ENCODE peak calls at places on chromosome 13, in nine cellular contexts. One of them, this sample, is unnamed.
A peak's percentile ranks its signal among the peaks of the same experiment; 100 is the strongest.

GRCh38 chr13:59846845-59847620 is 316.7 kb downstream of the DIAPH3 start:
- DNase-seq in tibial nerve: no peak
- DNase-seq in lung: no peak
- DNase-seq in heart right ventricle: no peak
- DNase-seq in fibroblast of villous mesenchyme: peak; percentile 14
- DNase-seq in cardiac muscle cell: no peak
- DNase-seq in lower lobe of right lung: no peak
- DNase-seq in cardiac fibroblast: no peak
- DNase-seq in AG10803: no peak
- DNase-seq in this sample: no peak

GRCh38 chr13:73656863-73657262 is 477.3 kb downstream of the KLF12 start:
- DNase-seq in tibial nerve: no peak
- DNase-seq in lung: no peak
- DNase-seq in heart right ventricle: no peak
- DNase-seq in fibroblast of villous mesenchyme: no peak
- DNase-seq in cardiac muscle cell: no peak
- DNase-seq in lower lobe of right lung: no peak
- DNase-seq in cardiac fibroblast: no peak
- DNase-seq in AG10803: no peak
- DNase-seq in this sample: peak; percentile 21

GRCh38 chr13:45206340-45206739 is 5.5 kb upstream of the KCTD4 start:
- DNase-seq in tibial nerve: no peak
- DNase-seq in lung: no peak
- DNase-seq in heart right ventricle: no peak
- DNase-seq in fibroblast of villous mesenchyme: peak; percentile 78
- DNase-seq in cardiac muscle cell: no peak
- DNase-seq in lower lobe of right lung: no peak
- DNase-seq in cardiac fibroblast: peak; percentile 84
- DNase-seq in AG10803: peak; percentile 93
- DNase-seq in this sample: peak; percentile 92

GRCh38 chr13:50017819-50018218 is 2.6 kb downstream of the KCNRG start:
- DNase-seq in tibial nerve: no peak
- DNase-seq in lung: no peak
- DNase-seq in heart right ventricle: no peak
- DNase-seq in fibroblast of villous mesenchyme: no peak
- DNase-seq in cardiac muscle cell: peak; percentile 35
- DNase-seq in lower lobe of right lung: no peak
- DNase-seq in cardiac fibroblast: no peak
- DNase-seq in AG10803: no peak
- DNase-seq in this sample: no peak

GRCh38 chr13:50222569-50223332 is 207.5 kb downstream of the KCNRG start:
- DNase-seq in tibial nerve: peak; percentile 76
- DNase-seq in lung: peak; percentile 58
- DNase-seq in heart right ventricle: peak; percentile 37
- DNase-seq in fibroblast of villous mesenchyme: peak; percentile 90
- DNase-seq in cardiac muscle cell: no peak
- DNase-seq in lower lobe of right lung: peak; percentile 81
- DNase-seq in cardiac fibroblast: peak; percentile 86
- DNase-seq in AG10803: peak; percentile 95
- DNase-seq in this sample: peak; percentile 95

GRCh38 chr13:34139660-34140059 is 321.7 kb downstream of the RFC3 start:
- DNase-seq in tibial nerve: no peak
- DNase-seq in lung: no peak
- DNase-seq in heart right ventricle: no peak
- DNase-seq in fibroblast of villous mesenchyme: no peak
- DNase-seq in cardiac muscle cell: no peak
- DNase-seq in lower lobe of right lung: no peak
- DNase-seq in cardiac fibroblast: no peak
- DNase-seq in AG10803: no peak
- DNase-seq in this sample: no peak

GRCh38 chr13:51576754-51577153 is 7.5 kb upstream of the WDFY2 start:
- DNase-seq in tibial nerve: no peak
- DNase-seq in lung: no peak
- DNase-seq in heart right ventricle: no peak
- DNase-seq in fibroblast of villous mesenchyme: no peak
- DNase-seq in cardiac muscle cell: no peak
- DNase-seq in lower lobe of right lung: no peak
- DNase-seq in cardiac fibroblast: no peak
- DNase-seq in AG10803: no peak
- DNase-seq in this sample: no peak

GRCh38 chr13:75310005-75310580 is 171.9 kb downstream of the TBC1D4 start:
- DNase-seq in tibial nerve: no peak
- DNase-seq in lung: no peak
- DNase-seq in heart right ventricle: no peak
- DNase-seq in fibroblast of villous mesenchyme: no peak
- DNase-seq in cardiac muscle cell: no peak
- DNase-seq in lower lobe of right lung: no peak
- DNase-seq in cardiac fibroblast: no peak
- DNase-seq in AG10803: no peak
- DNase-seq in this sample: no peak

GRCh38 chr13:92843549-92843948 is 383.1 kb upstream of the GPC6 start:
- DNase-seq in tibial nerve: no peak
- DNase-seq in lung: no peak
- DNase-seq in heart right ventricle: no peak
- DNase-seq in fibroblast of villous mesenchyme: peak; percentile 25
- DNase-seq in cardiac muscle cell: no peak
- DNase-seq in lower lobe of right lung: no peak
- DNase-seq in cardiac fibroblast: peak; percentile 73
- DNase-seq in AG10803: peak; percentile 80
- DNase-seq in this sample: peak; percentile 81

GRCh38 chr13:18628428-18628827 is 553.2 kb downstream of the TUBA3C start:
- DNase-seq in tibial nerve: no peak
- DNase-seq in lung: no peak
- DNase-seq in heart right ventricle: no peak
- DNase-seq in fibroblast of villous mesenchyme: no peak
- DNase-seq in cardiac muscle cell: no peak
- DNase-seq in lower lobe of right lung: no peak
- DNase-seq in cardiac fibroblast: no peak
- DNase-seq in AG10803: no peak
- DNase-seq in this sample: no peak

GRCh38 chr13:92716749-92717148 is 509.9 kb upstream of the GPC6 start:
- DNase-seq in tibial nerve: peak; percentile 5
- DNase-seq in lung: no peak
- DNase-seq in heart right ventricle: no peak
- DNase-seq in fibroblast of villous mesenchyme: peak; percentile 8
- DNase-seq in cardiac muscle cell: no peak
- DNase-seq in lower lobe of right lung: no peak
- DNase-seq in cardiac fibroblast: peak; percentile 45
- DNase-seq in AG10803: peak; percentile 16
- DNase-seq in this sample: peak; percentile 28

GRCh38 chr13:50990540-50991506 is 81.2 kb downstream of the RNASEH2B start:
- DNase-seq in tibial nerve: peak; percentile 69
- DNase-seq in lung: no peak
- DNase-seq in heart right ventricle: peak; percentile 32
- DNase-seq in fibroblast of villous mesenchyme: peak; percentile 76
- DNase-seq in cardiac muscle cell: peak; percentile 50
- DNase-seq in lower lobe of right lung: no peak
- DNase-seq in cardiac fibroblast: peak; percentile 72
- DNase-seq in AG10803: peak; percentile 71
- DNase-seq in this sample: peak; percentile 73

GRCh38 chr13:50485979-50486935 is 357.2 kb downstream of the DLEU7 start:
- DNase-seq in tibial nerve: no peak
- DNase-seq in lung: no peak
- DNase-seq in heart right ventricle: no peak
- DNase-seq in fibroblast of villous mesenchyme: no peak
- DNase-seq in cardiac muscle cell: peak; percentile 9
- DNase-seq in lower lobe of right lung: no peak
- DNase-seq in cardiac fibroblast: peak; percentile 66
- DNase-seq in AG10803: peak; percentile 37
- DNase-seq in this sample: peak; percentile 72

GRCh38 chr13:105918842-105919741 is 616.4 kb downstream of the EFNB2 start:
- DNase-seq in tibial nerve: no peak
- DNase-seq in lung: no peak
- DNase-seq in heart right ventricle: no peak
- DNase-seq in fibroblast of villous mesenchyme: peak; percentile 76
- DNase-seq in cardiac muscle cell: no peak
- DNase-seq in lower lobe of right lung: no peak
- DNase-seq in cardiac fibroblast: peak; percentile 57
- DNase-seq in AG10803: peak; percentile 13
- DNase-seq in this sample: peak; percentile 83

GRCh38 chr13:46553886-46554855 is 1.2 kb downstream of the LRCH1 start:
- DNase-seq in tibial nerve: peak; percentile 59
- DNase-seq in lung: peak; percentile 70
- DNase-seq in heart right ventricle: peak; percentile 79
- DNase-seq in fibroblast of villous mesenchyme: peak; percentile 97
- DNase-seq in cardiac muscle cell: peak; percentile 84
- DNase-seq in lower lobe of right lung: peak; percentile 82
- DNase-seq in cardiac fibroblast: peak; percentile 87
- DNase-seq in AG10803: peak; percentile 78
- DNase-seq in this sample: peak; percentile 84

GRCh38 chr13:46554971-46555370 is 2.0 kb downstream of the LRCH1 start:
- DNase-seq in tibial nerve: no peak
- DNase-seq in lung: no peak
- DNase-seq in heart right ventricle: no peak
- DNase-seq in fibroblast of villous mesenchyme: peak; percentile 35
- DNase-seq in cardiac muscle cell: no peak
- DNase-seq in lower lobe of right lung: no peak
- DNase-seq in cardiac fibroblast: peak; percentile 29
- DNase-seq in AG10803: peak; percentile 33
- DNase-seq in this sample: peak; percentile 22

GRCh38 chr13:46553521-46553885 is 533 bp downstream of the LRCH1 start:
- DNase-seq in tibial nerve: peak; percentile 16
- DNase-seq in lung: no peak
- DNase-seq in heart right ventricle: no peak
- DNase-seq in fibroblast of villous mesenchyme: no peak
- DNase-seq in cardiac muscle cell: peak; percentile 34
- DNase-seq in lower lobe of right lung: peak; percentile 53
- DNase-seq in cardiac fibroblast: no peak
- DNase-seq in AG10803: no peak
- DNase-seq in this sample: no peak

GRCh38 chr13:46555722-46556121 is 2.8 kb downstream of the LRCH1 start:
- DNase-seq in tibial nerve: no peak
- DNase-seq in lung: no peak
- DNase-seq in heart right ventricle: no peak
- DNase-seq in fibroblast of villous mesenchyme: no peak
- DNase-seq in cardiac muscle cell: no peak
- DNase-seq in lower lobe of right lung: no peak
- DNase-seq in cardiac fibroblast: no peak
- DNase-seq in AG10803: no peak
- DNase-seq in this sample: no peak

GRCh38 chr13:46556380-46556779 is 3.4 kb downstream of the LRCH1 start:
- DNase-seq in tibial nerve: no peak
- DNase-seq in lung: no peak
- DNase-seq in heart right ventricle: no peak
- DNase-seq in fibroblast of villous mesenchyme: no peak
- DNase-seq in cardiac muscle cell: no peak
- DNase-seq in lower lobe of right lung: no peak
- DNase-seq in cardiac fibroblast: no peak
- DNase-seq in AG10803: no peak
- DNase-seq in this sample: no peak
- H3K4me3 ChIP-seq in tibial nerve: no peak overlapping the region
- H3K4me3 ChIP-seq in lung: no peak overlapping the region
- H3K4me3 ChIP-seq in heart right ventricle: no peak overlapping the region
- H3K4me3 ChIP-seq in fibroblast of villous mesenchyme: no peak overlapping the region
- H3K4me3 ChIP-seq in cardiac muscle cell: no peak overlapping the region
- H3K4me3 ChIP-seq in lower lobe of right lung: no peak overlapping the region
- H3K4me3 ChIP-seq in cardiac fibroblast: no peak overlapping the region
- H3K4me3 ChIP-seq in AG10803: no peak overlapping the region
- H3K4me3 ChIP-seq in this sample: no peak overlapping the region

GRCh38 chr13:27954406-27954851 is 14.7 kb downstream of the CDX2 start:
- DNase-seq in tibial nerve: no peak
- DNase-seq in lung: no peak
- DNase-seq in heart right ventricle: no peak
- DNase-seq in fibroblast of villous mesenchyme: peak; percentile 22
- DNase-seq in cardiac muscle cell: no peak
- DNase-seq in lower lobe of right lung: no peak
- DNase-seq in cardiac fibroblast: peak; percentile 19
- DNase-seq in AG10803: peak; percentile 31
- DNase-seq in this sample: no peak

GRCh38 chr13:27952931-27953670 is 16.0 kb downstream of the CDX2 start:
- DNase-seq in tibial nerve: no peak
- DNase-seq in lung: no peak
- DNase-seq in heart right ventricle: no peak
- DNase-seq in fibroblast of villous mesenchyme: no peak
- DNase-seq in cardiac muscle cell: no peak
- DNase-seq in lower lobe of right lung: no peak
- DNase-seq in cardiac fibroblast: no peak
- DNase-seq in AG10803: no peak
- DNase-seq in this sample: no peak

GRCh38 chr13:27955192-27955591 is 13.9 kb downstream of the CDX2 start:
- DNase-seq in tibial nerve: no peak
- DNase-seq in lung: no peak
- DNase-seq in heart right ventricle: no peak
- DNase-seq in fibroblast of villous mesenchyme: no peak
- DNase-seq in cardiac muscle cell: no peak
- DNase-seq in lower lobe of right lung: no peak
- DNase-seq in cardiac fibroblast: no peak
- DNase-seq in AG10803: no peak
- DNase-seq in this sample: no peak

GRCh38 chr13:27956576-27957300 is 12.4 kb downstream of the CDX2 start:
- DNase-seq in tibial nerve: no peak
- DNase-seq in lung: no peak
- DNase-seq in heart right ventricle: no peak
- DNase-seq in fibroblast of villous mesenchyme: no peak
- DNase-seq in cardiac muscle cell: no peak
- DNase-seq in lower lobe of right lung: no peak
- DNase-seq in cardiac fibroblast: no peak
- DNase-seq in AG10803: no peak
- DNase-seq in this sample: no peak

GRCh38 chr13:27953671-27954405 is 15.3 kb downstream of the CDX2 start:
- DNase-seq in tibial nerve: peak; percentile 48
- DNase-seq in lung: peak; percentile 66
- DNase-seq in heart right ventricle: peak; percentile 47
- DNase-seq in fibroblast of villous mesenchyme: peak; percentile 61
- DNase-seq in cardiac muscle cell: peak; percentile 91
- DNase-seq in lower lobe of right lung: peak; percentile 86
- DNase-seq in cardiac fibroblast: peak; percentile 67
- DNase-seq in AG10803: peak; percentile 59
- DNase-seq in this sample: peak; percentile 57
- H3K4me3 ChIP-seq in tibial nerve: peak overlapping the region; percentile 50
- H3K4me3 ChIP-seq in lung: peak overlapping the region; percentile 20
- H3K4me3 ChIP-seq in heart right ventricle: peak overlapping the region; percentile 47
- H3K4me3 ChIP-seq in fibroblast of villous mesenchyme: peak overlapping the region; percentile 44
- H3K4me3 ChIP-seq in cardiac muscle cell: peak overlapping the region; percentile 24
- H3K4me3 ChIP-seq in lower lobe of right lung: peak overlapping the region; percentile 54
- H3K4me3 ChIP-seq in cardiac fibroblast: peak overlapping the region; percentile 37
- H3K4me3 ChIP-seq in AG10803: peak overlapping the region; percentile 53
- H3K4me3 ChIP-seq in this sample: peak overlapping the region; percentile 20

GRCh38 chr13:107210216-107211010 is 642.5 kb upstream of the ARGLU1 start:
- DNase-seq in tibial nerve: no peak
- DNase-seq in lung: no peak
- DNase-seq in heart right ventricle: no peak
- DNase-seq in fibroblast of villous mesenchyme: peak; percentile 67
- DNase-seq in cardiac muscle cell: no peak
- DNase-seq in lower lobe of right lung: no peak
- DNase-seq in cardiac fibroblast: peak; percentile 36
- DNase-seq in AG10803: peak; percentile 51
- DNase-seq in this sample: peak; percentile 4
- H3K4me3 ChIP-seq in tibial nerve: no peak overlapping the region
- H3K4me3 ChIP-seq in lung: no peak overlapping the region
- H3K4me3 ChIP-seq in heart right ventricle: peak overlapping the region; percentile 28
- H3K4me3 ChIP-seq in fibroblast of villous mesenchyme: peak overlapping the region; percentile 17
- H3K4me3 ChIP-seq in cardiac muscle cell: no peak overlapping the region
- H3K4me3 ChIP-seq in lower lobe of right lung: peak overlapping the region; percentile 7
- H3K4me3 ChIP-seq in cardiac fibroblast: no peak overlapping the region
- H3K4me3 ChIP-seq in AG10803: peak overlapping the region; percentile 3
- H3K4me3 ChIP-seq in this sample: no peak overlapping the region

DNA sequence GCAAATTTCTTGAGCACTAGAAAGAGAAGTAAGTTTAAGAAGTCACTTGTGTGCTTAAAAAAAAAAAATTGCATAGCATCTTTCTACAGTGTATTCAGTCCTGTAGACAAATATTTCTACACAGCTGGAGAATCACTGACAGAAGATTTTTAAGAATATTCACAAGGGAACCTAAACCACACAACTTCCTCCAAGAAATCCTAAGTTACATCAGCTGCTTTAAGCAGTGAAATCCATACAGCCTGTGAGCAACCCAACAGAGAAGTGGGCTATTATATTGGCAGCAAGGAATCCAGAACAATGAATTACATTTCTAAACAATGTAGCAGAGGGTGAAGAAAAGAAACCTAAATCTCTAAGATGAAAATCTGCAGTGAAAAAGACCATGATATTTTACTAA is 1.5 kb downstream of the DOCK9 start:
- DNase-seq in tibial nerve: no peak
- DNase-seq in lung: no peak
- DNase-seq in heart right ventricle: no peak
- DNase-seq in fibroblast of villous mesenchyme: peak; percentile 65
- DNase-seq in cardiac muscle cell: no peak
- DNase-seq in lower lobe of right lung: no peak
- DNase-seq in cardiac fibroblast: peak; percentile 51
- DNase-seq in AG10803: peak; percentile 87
- DNase-seq in this sample: peak; percentile 53
- H3K4me3 ChIP-seq in tibial nerve: peak overlapping the region; percentile 29
- H3K4me3 ChIP-seq in lung: no peak overlapping the region
- H3K4me3 ChIP-seq in heart right ventricle: peak overlapping the region; percentile 62
- H3K4me3 ChIP-seq in fibroblast of villous mesenchyme: peak overlapping the region; percentile 64
- H3K4me3 ChIP-seq in cardiac muscle cell: no peak overlapping the region
- H3K4me3 ChIP-seq in lower lobe of right lung: peak overlapping the region; percentile 54
- H3K4me3 ChIP-seq in cardiac fibroblast: no peak overlapping the region
- H3K4me3 ChIP-seq in AG10803: no peak overlapping the region
- H3K4me3 ChIP-seq in this sample: no peak overlapping the region

This sample was measured in fibroblast of mammary gland.